ENCODE peak calls at places on chromosome 14, in six cellular contexts. H, I, D, Y, C and X are unnamed samples.

GRCh38 chr14:104375551-104376201 is 203.9 kb upstream of the C14orf180 start:
- DNase-seq in H (no peak), I (no peak), D (no peak), Y (no peak), C (no peak), X (no peak)

GRCh38 chr14:51018521-51018920 is 74.2 kb upstream of the PYGL start:
- DNase-seq in H (no peak), I (no peak), D (no peak), Y (no peak), C (no peak), X (no peak)

GRCh38 chr14:20799955-20800544 is 2.6 kb downstream of the RNASE1 start:
- DNase-seq in H (no peak), I (no peak), D (peak; percentile 33), Y (no peak), C (peak; percentile 30), X (no peak)

GRCh38 chr14:30242742-30243141 is 315.1 kb upstream of the PRKD1 start:
- DNase-seq in H (no peak), I (no peak), D (no peak), Y (no peak), C (no peak), X (no peak)

GRCh38 chr14:25116607-25117006 is 66.7 kb upstream of the STXBP6 start:
- DNase-seq in H (no peak), I (no peak), D (no peak), Y (no peak), C (no peak), X (no peak)

GRCh38 chr14:47705683-47706082 is 30.3 kb upstream of the MDGA2 start:
- DNase-seq in H (no peak), I (no peak), D (no peak), Y (no peak), C (peak; percentile 78), X (no peak)

GRCh38 chr14:67928375-67928774 is 108.8 kb downstream of the RAD51B start:
- DNase-seq in H (no peak), I (no peak), D (no peak), Y (no peak), C (no peak), X (no peak)

GRCh38 chr14:95480109-95480886 is 36.2 kb downstream of the SYNE3 start:
- DNase-seq in H (no peak), I (no peak), D (no peak), Y (no peak), C (no peak), X (no peak)

GRCh38 chr14:87264386-87264785 is 728.6 kb downstream of the GALC start:
- DNase-seq in H (no peak), I (no peak), D (no peak), Y (no peak), C (no peak), X (no peak)

GRCh38 chr14:100085451-100085850 is 20.2 kb downstream of the EVL start:
- DNase-seq in H (no peak), I (no peak), D (no peak), Y (no peak), C (no peak), X (no peak)

GRCh38 chr14:64761441-64762043 is 57.3 kb downstream of the PLEKHG3 start:
- DNase-seq in H (no peak), I (no peak), D (no peak), Y (no peak), C (no peak), X (no peak)

GRCh38 chr14:71193663-71194062 is 286.4 kb downstream of the PCNX1 start:
- DNase-seq in H (no peak), I (no peak), D (no peak), Y (no peak), C (no peak), X (no peak)

GRCh38 chr14:76117789-76118188 is 33.9 kb upstream of the GPATCH2L start:
- DNase-seq in H (no peak), I (peak; percentile 79), D (no peak), Y (no peak), C (no peak), X (no peak)
- TF ChIP-seq POLR2AphosphoS5 in H (no peak), I (no peak), D (no peak), Y (no peak), C (no peak), X (no peak)

DNA sequence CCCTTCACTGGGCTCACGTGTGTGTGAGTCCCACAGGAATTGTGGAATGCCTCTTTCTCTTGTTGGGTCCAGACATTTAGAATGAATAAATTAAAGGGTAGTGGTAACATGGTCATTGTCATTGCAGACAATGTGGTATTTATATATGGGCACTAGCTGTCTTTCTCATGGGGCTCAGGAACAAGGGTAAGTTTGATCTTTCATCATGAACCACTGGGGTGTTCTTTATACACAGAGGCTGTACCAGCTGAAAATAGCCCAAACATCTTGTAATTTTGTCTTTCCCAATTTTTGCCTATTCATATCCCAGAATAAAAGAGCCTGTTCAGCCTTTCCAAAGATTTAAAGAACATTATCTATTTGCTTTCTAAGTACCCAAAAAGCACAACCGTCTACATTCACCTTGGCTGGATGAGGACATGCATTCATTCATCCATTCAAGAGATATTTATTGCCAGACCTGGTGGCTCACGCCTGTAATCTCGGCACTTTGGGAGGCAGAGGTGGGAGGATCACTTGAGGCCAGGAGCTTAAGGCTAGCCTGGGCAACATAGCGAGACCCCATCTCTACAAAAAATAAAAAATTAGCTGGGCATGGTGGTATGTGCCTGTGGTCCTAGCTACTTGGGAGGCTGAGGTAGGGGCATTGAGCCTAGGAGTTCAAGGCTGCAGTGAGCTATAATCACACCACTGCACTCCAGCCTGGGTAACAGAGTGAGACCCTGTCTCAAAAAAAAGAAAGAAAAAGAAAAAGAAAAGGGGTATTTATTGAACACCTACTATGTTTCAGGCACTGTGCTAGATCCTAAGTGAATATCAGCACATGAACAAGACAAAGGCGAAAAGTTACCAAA is 4.4 kb upstream of the FOS start:
- DNase-seq in H (no peak), I (no peak), D (no peak), Y (no peak), C (no peak), X (no peak)
- H3K27ac ChIP-seq in H (no peak overlapping the region), I (no peak overlapping the region), D (no peak overlapping the region), Y (peak overlapping the region; percentile 100), C (no peak overlapping the region), X (peak overlapping the region; percentile 28)

GRCh38 chr14:75578099-75578785 is at the start of gene FLVCR2:
- DNase-seq in H (peak; percentile 75), I (peak; percentile 83), D (peak; percentile 74), Y (peak; percentile 82), C (peak; percentile 44), X (no peak)
- H3K4me3 ChIP-seq in H (peak within 1 kb of the TSS; percentile 78), I (peak within 1 kb of the TSS; percentile 57), D (peak within 1 kb of the TSS; percentile 61), Y (peak within 1 kb of the TSS; percentile 47), C (peak within 1 kb of the TSS; percentile 82), X (peak within 1 kb of the TSS; percentile 64)

DNA sequence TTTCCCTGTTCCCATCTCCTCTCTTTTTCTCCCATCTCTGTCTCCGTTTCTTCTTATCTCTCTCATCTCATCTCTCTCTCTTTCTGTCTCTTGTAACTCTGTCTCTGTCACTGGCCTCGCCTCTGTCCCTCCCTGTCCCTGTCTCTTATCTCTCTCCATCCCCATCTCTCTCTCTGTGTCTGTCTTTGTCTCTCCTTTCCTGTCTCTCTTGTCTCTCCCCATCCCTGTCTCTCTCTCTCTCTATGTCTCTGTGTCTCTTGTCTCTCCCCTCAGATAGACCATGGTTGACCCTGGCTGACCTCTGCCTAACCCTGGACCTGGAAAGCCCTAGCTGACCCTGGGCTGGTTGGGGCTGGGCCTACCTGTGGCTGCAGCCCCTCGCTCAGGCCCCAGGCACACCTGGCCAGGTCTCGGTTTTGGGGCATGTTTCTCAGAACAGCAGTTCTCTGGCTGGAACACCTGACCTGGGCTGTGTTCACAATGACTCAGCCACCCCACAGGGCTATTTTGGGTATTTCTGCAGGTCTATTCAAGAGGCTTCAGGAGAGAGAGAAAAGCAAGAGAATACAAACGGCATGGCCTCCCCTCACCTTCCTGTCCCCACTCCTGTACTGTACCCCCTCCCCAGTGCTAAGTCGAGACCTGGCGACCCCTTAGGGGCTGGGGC is 174.4 kb downstream of the TMEM121 start:
- DNase-seq in H (no peak), I (no peak), D (no peak), Y (no peak), C (no peak), X (no peak)
- TF ChIP-seq POLR2AphosphoS5 in H (no peak), I (no peak), D (no peak), Y (no peak), C (no peak), X (no peak)

DNA sequence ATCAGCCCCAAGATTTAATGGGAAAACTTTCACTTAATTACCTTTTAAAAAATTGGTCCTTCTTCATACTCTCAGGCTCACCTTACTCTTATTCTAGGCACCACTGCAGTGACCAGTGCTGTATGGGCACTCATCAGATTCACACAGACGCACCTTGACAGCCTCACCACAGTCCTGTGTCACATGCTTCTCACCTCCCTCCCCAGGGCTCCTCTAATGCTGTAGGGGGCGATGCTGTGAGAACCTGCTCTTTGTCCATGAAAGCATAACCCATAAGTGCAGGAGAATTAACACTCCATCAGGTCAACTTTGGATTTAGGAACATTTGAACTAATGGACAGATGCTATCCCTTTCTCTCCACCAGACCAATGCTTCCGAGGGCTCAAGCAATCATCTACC is 13.9 kb upstream of the PPP4R3A start:
- DNase-seq in H (no peak), I (no peak), D (no peak), Y (no peak), C (no peak), X (no peak)
- H3K27ac ChIP-seq in H (no peak overlapping the region), I (no peak overlapping the region), D (no peak overlapping the region), Y (no peak overlapping the region), C (no peak overlapping the region), X (no peak overlapping the region)

GRCh38 chr14:77495354-77495753 is 3.3 kb downstream of the ISM2 start:
- DNase-seq in H (no peak), I (no peak), D (no peak), Y (no peak), C (no peak), X (no peak)

GRCh38 chr14:77498984-77499527 is 440 bp upstream of the ISM2 start:
- DNase-seq in H (peak; percentile 66), I (no peak), D (peak; percentile 22), Y (no peak), C (peak; percentile 35), X (no peak)

GRCh38 chr14:77503138-77503537 is 4.5 kb upstream of the ISM2 start:
- DNase-seq in H (no peak), I (no peak), D (no peak), Y (no peak), C (no peak), X (no peak)

GRCh38 chr14:77502109-77502782 is 3.6 kb upstream of the ISM2 start:
- DNase-seq in H (no peak), I (no peak), D (no peak), Y (no peak), C (peak; percentile 88), X (no peak)

GRCh38 chr14:77498120-77498979 is at the start of gene ISM2:
- DNase-seq in H (peak; percentile 72), I (peak; percentile 86), D (peak; percentile 42), Y (no peak), C (peak; percentile 44), X (no peak)
- H3K4me3 ChIP-seq in H (peak within 1 kb of the TSS; percentile 51), I (peak within 1 kb of the TSS; percentile 47), D (peak within 1 kb of the TSS; percentile 77), Y (peak within 1 kb of the TSS; percentile 35), C (peak within 1 kb of the TSS; percentile 88), X (peak within 1 kb of the TSS; percentile 52)